ENCODE peak calls at places on chromosomes 11 and 22, in six cellular contexts. One of them, this sample, is unnamed.
A peak's percentile ranks its signal among the peaks of the same experiment; 100 is the strongest.

GRCh38 chr22:48721394-48721666 is 1106.3 kb downstream of the BRD1 start:
- DNase-seq in IMR-90: no peak
- DNase-seq in mesenchymal stem cell: no peak
- DNase-seq in thoracic aorta: no peak
- DNase-seq in hepatocyte: no peak
- DNase-seq in keratinocyte: no peak
- DNase-seq in this sample: no peak

GRCh38 chr11:106473089-106473722 is 395.7 kb downstream of the AASDHPPT start:
- DNase-seq in IMR-90: peak; percentile 61
- DNase-seq in mesenchymal stem cell: no peak
- DNase-seq in thoracic aorta: no peak
- DNase-seq in hepatocyte: no peak
- DNase-seq in keratinocyte: no peak
- DNase-seq in this sample: no peak

GRCh38 chr11:33970984-33971466 is 79.1 kb upstream of the LMO2 start:
- DNase-seq in IMR-90: peak; percentile 50
- DNase-seq in mesenchymal stem cell: peak; percentile 61
- DNase-seq in thoracic aorta: peak; percentile 4
- DNase-seq in hepatocyte: peak; percentile 77
- DNase-seq in keratinocyte: no peak
- DNase-seq in this sample: peak; percentile 37

GRCh38 chr11:130400793-130401483 is 27.5 kb downstream of the ADAMTS8 start:
- DNase-seq in IMR-90: peak; percentile 87
- DNase-seq in mesenchymal stem cell: peak; percentile 38
- DNase-seq in thoracic aorta: no peak
- DNase-seq in hepatocyte: peak; percentile 38
- DNase-seq in keratinocyte: no peak
- DNase-seq in this sample: no peak

GRCh38 chr11:47593492-47593933 is 698 bp downstream of the C1QTNF4 start:
- DNase-seq in IMR-90: no peak
- DNase-seq in mesenchymal stem cell: no peak
- DNase-seq in thoracic aorta: no peak
- DNase-seq in hepatocyte: no peak
- DNase-seq in keratinocyte: no peak
- DNase-seq in this sample: no peak

GRCh38 chr11:88537613-88538012 is 200.1 kb upstream of the CTSC start:
- DNase-seq in IMR-90: no peak
- DNase-seq in mesenchymal stem cell: no peak
- DNase-seq in thoracic aorta: no peak
- DNase-seq in hepatocyte: no peak
- DNase-seq in keratinocyte: no peak
- DNase-seq in this sample: no peak

GRCh38 chr11:101840720-101841119 is 74.1 kb upstream of the CEP126 start:
- DNase-seq in IMR-90: peak; percentile 67
- DNase-seq in mesenchymal stem cell: peak; percentile 30
- DNase-seq in thoracic aorta: no peak
- DNase-seq in hepatocyte: no peak
- DNase-seq in keratinocyte: no peak
- DNase-seq in this sample: no peak

GRCh38 chr11:44911031-44911814 is 39.5 kb downstream of the TP53I11 start:
- DNase-seq in IMR-90: peak; percentile 75
- DNase-seq in mesenchymal stem cell: peak; percentile 82
- DNase-seq in thoracic aorta: peak; percentile 78
- DNase-seq in hepatocyte: peak; percentile 96
- DNase-seq in keratinocyte: no peak
- DNase-seq in this sample: peak; percentile 91

GRCh38 chr11:72239849-72240460 is 4.0 kb downstream of the PHOX2A start:
- DNase-seq in IMR-90: no peak
- DNase-seq in mesenchymal stem cell: no peak
- DNase-seq in thoracic aorta: no peak
- DNase-seq in hepatocyte: peak; percentile 68
- DNase-seq in keratinocyte: no peak
- DNase-seq in this sample: peak; percentile 67

GRCh38 chr22:31045900-31046587 is 35.1 kb upstream of the SMTN start:
- DNase-seq in IMR-90: no peak
- DNase-seq in mesenchymal stem cell: peak; percentile 25
- DNase-seq in thoracic aorta: no peak
- DNase-seq in hepatocyte: no peak
- DNase-seq in keratinocyte: no peak
- DNase-seq in this sample: no peak

GRCh38 chr11:32982626-32983025 is 33.1 kb upstream of the DEPDC7 start:
- DNase-seq in IMR-90: no peak
- DNase-seq in mesenchymal stem cell: no peak
- DNase-seq in thoracic aorta: no peak
- DNase-seq in hepatocyte: no peak
- DNase-seq in keratinocyte: no peak
- DNase-seq in this sample: no peak

GRCh38 chr22:17152340-17152739 is 6.7 kb downstream of the HDHD5 start:
- DNase-seq in IMR-90: no peak
- DNase-seq in mesenchymal stem cell: no peak
- DNase-seq in thoracic aorta: no peak
- DNase-seq in hepatocyte: no peak
- DNase-seq in keratinocyte: no peak
- DNase-seq in this sample: no peak

GRCh38 chr11:35303596-35304392 is 115.6 kb downstream of the SLC1A2 start:
- DNase-seq in IMR-90: peak; percentile 79
- DNase-seq in mesenchymal stem cell: peak; percentile 94
- DNase-seq in thoracic aorta: peak; percentile 22
- DNase-seq in hepatocyte: peak; percentile 71
- DNase-seq in keratinocyte: no peak
- DNase-seq in this sample: peak; percentile 54

GRCh38 chr11:62645934-62646824 is at the start of gene GANAB:
- DNase-seq in IMR-90: peak; percentile 96
- DNase-seq in mesenchymal stem cell: peak; percentile 98
- DNase-seq in thoracic aorta: peak; percentile 100
- DNase-seq in hepatocyte: peak; percentile 100
- DNase-seq in keratinocyte: peak; percentile 77
- DNase-seq in this sample: peak; percentile 100

GRCh38 chr11:119791047-119791446 is 62.0 kb upstream of the NECTIN1 start:
- DNase-seq in IMR-90: no peak
- DNase-seq in mesenchymal stem cell: no peak
- DNase-seq in thoracic aorta: no peak
- DNase-seq in hepatocyte: no peak
- DNase-seq in keratinocyte: no peak
- DNase-seq in this sample: no peak

GRCh38 chr11:11979487-11980117 is 28.8 kb downstream of the DKK3 start:
- DNase-seq in IMR-90: peak; percentile 81
- DNase-seq in mesenchymal stem cell: peak; percentile 91
- DNase-seq in thoracic aorta: no peak
- DNase-seq in hepatocyte: peak; percentile 76
- DNase-seq in keratinocyte: no peak
- DNase-seq in this sample: no peak

GRCh38 chr11:8814209-8814922 is 96.6 kb upstream of the AKIP1 start:
- DNase-seq in IMR-90: no peak
- DNase-seq in mesenchymal stem cell: peak; percentile 58
- DNase-seq in thoracic aorta: no peak
- DNase-seq in hepatocyte: peak; percentile 56
- DNase-seq in keratinocyte: peak; percentile 87
- DNase-seq in this sample: peak; percentile 40

GRCh38 chr11:118928870-118929495 is 3.3 kb upstream of the BCL9L start:
- DNase-seq in IMR-90: peak; percentile 41
- DNase-seq in mesenchymal stem cell: peak; percentile 88
- DNase-seq in thoracic aorta: no peak
- DNase-seq in hepatocyte: peak; percentile 84
- DNase-seq in keratinocyte: no peak
- DNase-seq in this sample: peak; percentile 65

GRCh38 chr11:27497284-27497866 is 9.2 kb downstream of the LIN7C start:
- DNase-seq in IMR-90: peak; percentile 27
- DNase-seq in mesenchymal stem cell: peak; percentile 48
- DNase-seq in thoracic aorta: no peak
- DNase-seq in hepatocyte: peak; percentile 42
- DNase-seq in keratinocyte: no peak
- DNase-seq in this sample: no peak

GRCh38 chr11:102172127-102172848 is 62.0 kb downstream of the YAP1 start:
- DNase-seq in IMR-90: peak; percentile 54
- DNase-seq in mesenchymal stem cell: peak; percentile 83
- DNase-seq in thoracic aorta: no peak
- DNase-seq in hepatocyte: no peak
- DNase-seq in keratinocyte: no peak
- DNase-seq in this sample: no peak

GRCh38 chr11:44556735-44557409 is 8.6 kb upstream of the CD82 start:
- DNase-seq in IMR-90: peak; percentile 59
- DNase-seq in mesenchymal stem cell: peak; percentile 81
- DNase-seq in thoracic aorta: no peak
- DNase-seq in hepatocyte: peak; percentile 69
- DNase-seq in keratinocyte: no peak
- DNase-seq in this sample: peak; percentile 72

GRCh38 chr11:14253437-14253836 is 105.5 kb downstream of the RRAS2 start:
- DNase-seq in IMR-90: no peak
- DNase-seq in mesenchymal stem cell: no peak
- DNase-seq in thoracic aorta: no peak
- DNase-seq in hepatocyte: no peak
- DNase-seq in keratinocyte: no peak
- DNase-seq in this sample: no peak

GRCh38 chr11:34332524-34332923 is 25.3 kb downstream of the ABTB2 start:
- DNase-seq in IMR-90: no peak
- DNase-seq in mesenchymal stem cell: no peak
- DNase-seq in thoracic aorta: no peak
- DNase-seq in hepatocyte: no peak
- DNase-seq in keratinocyte: no peak
- DNase-seq in this sample: no peak

GRCh38 chr22:26957176-26957575 is 299.8 kb downstream of the MIAT start:
- DNase-seq in IMR-90: no peak
- DNase-seq in mesenchymal stem cell: no peak
- DNase-seq in thoracic aorta: no peak
- DNase-seq in hepatocyte: no peak
- DNase-seq in keratinocyte: no peak
- DNase-seq in this sample: no peak
- H3K27me3 ChIP-seq in IMR-90: peaks cover 41% of the 10 kb centered on the region
- H3K27me3 ChIP-seq in mesenchymal stem cell: peaks cover 82% of the 10 kb centered on the region
- H3K27me3 ChIP-seq in thoracic aorta: no peaks in the 10 kb centered on the region
- H3K27me3 ChIP-seq in hepatocyte: peaks cover 67% of the 10 kb centered on the region
- H3K27me3 ChIP-seq in keratinocyte: peaks cover 15% of the 10 kb centered on the region
- H3K27me3 ChIP-seq in this sample: no peaks in the 10 kb centered on the region

DNA sequence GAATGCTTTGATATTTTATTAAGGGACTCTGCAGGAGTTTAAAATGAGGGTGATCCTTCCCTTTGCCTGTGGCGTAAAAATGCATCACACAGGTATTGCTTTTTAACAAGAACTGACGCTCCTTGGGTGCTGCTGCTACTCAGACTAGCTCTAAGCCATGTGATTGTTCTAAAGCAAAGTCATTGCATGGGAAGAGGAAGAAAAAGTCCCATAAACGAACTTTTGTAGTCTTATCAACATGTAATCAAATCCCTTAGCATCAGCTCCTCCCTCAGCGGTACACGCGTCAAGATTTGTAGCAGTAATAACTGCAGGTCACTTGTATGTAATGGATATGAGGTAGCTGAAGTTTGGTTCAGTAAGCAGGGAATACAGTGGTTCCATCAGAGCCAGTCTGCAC is 48.3 kb upstream of the EED start:
- DNase-seq in IMR-90: no peak
- DNase-seq in mesenchymal stem cell: no peak
- DNase-seq in thoracic aorta: no peak
- DNase-seq in hepatocyte: no peak
- DNase-seq in keratinocyte: no peak
- DNase-seq in this sample: no peak
- H3K27me3 ChIP-seq in IMR-90: no peaks in the 10 kb centered on the region
- H3K27me3 ChIP-seq in mesenchymal stem cell: no peaks in the 10 kb centered on the region
- H3K27me3 ChIP-seq in thoracic aorta: no peaks in the 10 kb centered on the region
- H3K27me3 ChIP-seq in hepatocyte: no peaks in the 10 kb centered on the region
- H3K27me3 ChIP-seq in keratinocyte: no peaks in the 10 kb centered on the region
- H3K27me3 ChIP-seq in this sample: no peaks in the 10 kb centered on the region

GRCh38 chr11:128694618-128695481 is 978 bp downstream of the FLI1 start:
- DNase-seq in IMR-90: no peak
- DNase-seq in mesenchymal stem cell: no peak
- DNase-seq in thoracic aorta: no peak
- DNase-seq in hepatocyte: no peak
- DNase-seq in keratinocyte: no peak
- DNase-seq in this sample: no peak
- H3K27me3 ChIP-seq in IMR-90: peaks cover 17% of the 10 kb centered on the region
- H3K27me3 ChIP-seq in mesenchymal stem cell: peaks cover 23% of the 10 kb centered on the region
- H3K27me3 ChIP-seq in thoracic aorta: peaks cover 5% of the 10 kb centered on the region
- H3K27me3 ChIP-seq in hepatocyte: peaks cover 88% of the 10 kb centered on the region
- H3K27me3 ChIP-seq in keratinocyte: peaks cover 78% of the 10 kb centered on the region
- H3K27me3 ChIP-seq in this sample: peaks cover 51% of the 10 kb centered on the region

DNA sequence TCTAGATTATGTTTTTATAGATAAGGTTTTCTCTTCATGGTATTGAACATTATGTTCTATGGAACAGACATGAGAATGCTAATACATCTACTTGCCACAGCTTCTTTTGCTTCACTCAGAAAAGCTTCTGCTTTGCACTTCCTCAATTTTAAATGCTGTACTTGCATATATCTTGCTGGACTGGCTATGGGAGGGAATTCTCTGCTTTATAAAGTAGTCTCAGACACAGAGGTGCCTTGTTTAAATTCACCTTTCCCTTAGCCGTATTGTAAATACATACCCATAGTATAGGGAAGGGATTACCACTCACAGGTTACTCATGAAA is 173.9 kb downstream of the DDX10 start:
- DNase-seq in IMR-90: no peak
- DNase-seq in mesenchymal stem cell: no peak
- DNase-seq in thoracic aorta: no peak
- DNase-seq in hepatocyte: no peak
- DNase-seq in keratinocyte: no peak
- DNase-seq in this sample: no peak
- H3K27me3 ChIP-seq in IMR-90: no peaks in the 10 kb centered on the region
- H3K27me3 ChIP-seq in mesenchymal stem cell: no peaks in the 10 kb centered on the region
- H3K27me3 ChIP-seq in thoracic aorta: no peaks in the 10 kb centered on the region
- H3K27me3 ChIP-seq in hepatocyte: no peaks in the 10 kb centered on the region
- H3K27me3 ChIP-seq in keratinocyte: no peaks in the 10 kb centered on the region
- H3K27me3 ChIP-seq in this sample: no peaks in the 10 kb centered on the region

DNA sequence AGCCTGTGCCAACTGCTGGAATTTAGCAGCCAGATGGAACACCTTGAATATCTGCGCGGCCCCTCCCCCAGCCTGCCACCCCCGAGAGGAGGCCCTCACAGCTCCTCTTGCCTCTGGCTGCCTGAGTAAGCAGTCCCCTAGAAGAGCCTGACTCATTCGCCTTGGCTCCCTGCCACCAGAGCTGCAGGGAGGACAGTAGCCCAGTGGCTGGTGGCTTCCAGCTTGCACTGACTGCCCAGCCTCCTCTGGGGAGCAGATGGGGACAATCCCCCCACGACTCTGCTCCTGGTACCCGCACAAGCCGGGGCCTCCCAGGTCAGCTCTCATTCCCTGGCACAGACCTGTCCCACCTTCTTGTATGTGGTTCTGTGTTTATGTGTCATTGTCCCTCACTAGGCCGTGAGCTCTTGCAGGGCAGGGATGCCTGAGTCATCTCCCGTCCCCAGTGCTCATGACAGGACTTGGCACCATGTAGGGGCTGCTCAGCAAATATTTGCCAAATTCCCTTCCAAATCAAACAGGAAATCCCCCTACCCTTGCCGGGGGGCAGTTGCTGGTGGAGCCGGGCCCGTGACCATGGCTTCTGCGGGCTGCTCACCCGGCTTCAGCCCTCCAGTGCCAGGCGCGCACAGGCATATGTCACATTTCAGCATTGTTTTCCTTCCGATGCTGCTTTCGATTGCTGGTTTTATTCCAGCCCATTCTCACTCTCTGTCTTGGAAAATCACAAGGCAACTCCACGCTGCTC is 43.6 kb downstream of the CACNG2 start:
- DNase-seq in IMR-90: peak; percentile 88
- DNase-seq in mesenchymal stem cell: peak; percentile 92
- DNase-seq in thoracic aorta: peak; percentile 85
- DNase-seq in hepatocyte: peak; percentile 77
- DNase-seq in keratinocyte: peak; percentile 78
- DNase-seq in this sample: peak; percentile 75
- H3K27me3 ChIP-seq in IMR-90: peaks cover 22% of the 10 kb centered on the region
- H3K27me3 ChIP-seq in mesenchymal stem cell: peaks cover 46% of the 10 kb centered on the region
- H3K27me3 ChIP-seq in thoracic aorta: no peaks in the 10 kb centered on the region
- H3K27me3 ChIP-seq in hepatocyte: no peaks in the 10 kb centered on the region
- H3K27me3 ChIP-seq in keratinocyte: peaks cover 35% of the 10 kb centered on the region
- H3K27me3 ChIP-seq in this sample: no peaks in the 10 kb centered on the region

This sample was measured in colonic mucosa.